ENCODE peak calls at places on chromosome 22, in eight cellular contexts. H is HCT116, U is PC-3, P is neural progenitor cell, T is SK-N-SH, K is MM.1S, E is GM23338, N is hepatocyte. S is an unnamed sample.
A peak's percentile ranks its signal among the peaks of the same experiment; 100 is the strongest.

GRCh38 chr22:31350410-31350863 is 4.3 kb upstream of the PATZ1 start:
- DNase-seq in H (no peak), U (no peak), P (peak; percentile 37), T (peak; percentile 89), K (peak; percentile 56), E (peak; percentile 69), N (peak; percentile 58), S (no peak)

GRCh38 chr22:19641254-19641982 is 72.9 kb upstream of the SEPTIN5 start:
- DNase-seq in H (peak; percentile 19), U (peak; percentile 2), P (peak; percentile 81), T (peak; percentile 3), K (peak; percentile 14), E (peak; percentile 91), N (peak; percentile 60), S (no peak)

GRCh38 chr22:20299736-20300136 is 20.1 kb downstream of the DGCR6L start:
- DNase-seq in H (no peak), U (peak; percentile 26), P (no peak), T (no peak), K (no peak), E (peak; percentile 58), N (peak; percentile 66), S (no peak)

GRCh38 chr22:42399315-42400271 is 32.6 kb downstream of the NFAM1 start:
- DNase-seq in H (no peak), U (no peak), P (peak; percentile 86), T (peak; percentile 81), K (peak; percentile 85), E (peak; percentile 54), N (peak; percentile 58), S (peak; percentile 35)

GRCh38 chr22:37334859-37335818 is 52.8 kb downstream of the CYTH4 start:
- DNase-seq in H (no peak), U (peak; percentile 44), P (peak; percentile 78), T (peak; percentile 82), K (no peak), E (peak; percentile 79), N (no peak), S (no peak)

GRCh38 chr22:19460036-19460435 is 12.5 kb upstream of the C22orf39 start:
- DNase-seq in H (no peak), U (no peak), P (no peak), T (no peak), K (no peak), E (no peak), N (no peak), S (no peak)

GRCh38 chr22:18070556-18071306 is 7.1 kb upstream of the PEX26 start:
- DNase-seq in H (no peak), U (peak; percentile 46), P (no peak), T (no peak), K (no peak), E (peak; percentile 24), N (no peak), S (peak; percentile 63)

GRCh38 chr22:35343664-35344550 is 37.0 kb upstream of the HMOX1 start:
- DNase-seq in H (no peak), U (no peak), P (no peak), T (no peak), K (no peak), E (no peak), N (no peak), S (no peak)

GRCh38 chr22:24445481-24446290 is 18.3 kb downstream of the ADORA2A start:
- DNase-seq in H (no peak), U (no peak), P (peak; percentile 67), T (peak; percentile 70), K (no peak), E (no peak), N (no peak), S (no peak)

GRCh38 chr22:46366801-46367706 is 31.5 kb downstream of the TRMU start:
- DNase-seq in H (no peak), U (no peak), P (no peak), T (no peak), K (peak; percentile 92), E (no peak), N (no peak), S (peak; percentile 77)

GRCh38 chr22:36417281-36417686 is 29.5 kb upstream of the MYH9 start:
- DNase-seq in H (no peak), U (peak; percentile 90), P (no peak), T (no peak), K (peak; percentile 92), E (peak; percentile 45), N (no peak), S (peak; percentile 45)

GRCh38 chr22:25364736-25365241 is 145.3 kb downstream of the CRYBB2 start:
- DNase-seq in H (no peak), U (no peak), P (no peak), T (no peak), K (no peak), E (no peak), N (no peak), S (no peak)

GRCh38 chr22:42428760-42429159 is 3.4 kb downstream of the NFAM1 start:
- DNase-seq in H (no peak), U (no peak), P (no peak), T (no peak), K (no peak), E (no peak), N (peak; percentile 3), S (no peak)

GRCh38 chr22:19432092-19432844 is at the start of gene MRPL40:
- DNase-seq in H (peak; percentile 85), U (peak; percentile 91), P (peak; percentile 89), T (peak; percentile 98), K (peak; percentile 96), E (peak; percentile 89), N (peak; percentile 98), S (peak; percentile 96)

GRCh38 chr22:37184380-37184755 is 3.7 kb downstream of the C1QTNF6 start:
- DNase-seq in H (no peak), U (no peak), P (no peak), T (no peak), K (no peak), E (no peak), N (no peak), S (no peak)

GRCh38 chr22:47194476-47195155 is 432.2 kb downstream of the TBC1D22A start:
- DNase-seq in H (no peak), U (no peak), P (no peak), T (peak; percentile 12), K (no peak), E (no peak), N (no peak), S (no peak)

GRCh38 chr22:36285017-36285416 is 32.1 kb downstream of the APOL1 start:
- DNase-seq in H (no peak), U (no peak), P (no peak), T (no peak), K (no peak), E (no peak), N (no peak), S (no peak)

GRCh38 chr22:32473388-32473952 is 1.1 kb upstream of the FBXO7 start:
- DNase-seq in H (peak; percentile 68), U (peak; percentile 71), P (peak; percentile 64), T (peak; percentile 61), K (peak; percentile 73), E (peak; percentile 83), N (peak; percentile 55), S (peak; percentile 69)

GRCh38 chr22:31099841-31100761 is 7.3 kb downstream of the SELENOM start:
- DNase-seq in H (no peak), U (no peak), P (no peak), T (no peak), K (no peak), E (no peak), N (no peak), S (no peak)

GRCh38 chr22:33823552-33823951 is 96.7 kb downstream of the LARGE1 start:
- DNase-seq in H (no peak), U (no peak), P (no peak), T (no peak), K (no peak), E (no peak), N (peak; percentile 17), S (no peak)

GRCh38 chr22:21448627-21449416 is 18.4 kb upstream of the TMEM191C start:
- DNase-seq in H (no peak), U (no peak), P (peak; percentile 1), T (no peak), K (no peak), E (no peak), N (no peak), S (no peak)

GRCh38 chr22:36052505-36052941 is 23.9 kb upstream of the RBFOX2 start:
- DNase-seq in H (peak; percentile 77), U (peak; percentile 81), P (no peak), T (no peak), K (peak; percentile 25), E (no peak), N (peak; percentile 57), S (peak; percentile 21)

DNA sequence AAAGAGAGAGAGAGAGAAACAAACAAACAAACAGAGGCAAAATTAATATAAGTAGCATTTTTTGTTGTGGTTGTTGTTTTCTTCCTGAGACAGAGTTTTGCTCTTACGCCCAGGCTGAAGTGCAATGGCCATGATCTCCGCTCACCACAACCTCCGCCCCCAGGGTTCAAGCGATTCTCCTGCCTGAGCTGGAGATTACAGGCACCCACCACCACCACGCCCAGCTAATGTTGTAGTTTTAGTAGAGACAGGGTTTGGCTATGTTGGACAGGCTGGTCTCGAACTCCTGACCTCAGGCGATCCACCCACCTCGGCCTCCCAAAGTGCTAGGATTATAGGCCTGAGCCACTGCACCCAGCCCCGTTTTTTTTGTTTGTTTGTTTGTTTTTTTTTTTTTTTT is 64.5 kb downstream of the MCHR1 start:
- DNase-seq in H (no peak), U (no peak), P (no peak), T (no peak), K (no peak), E (no peak), N (no peak), S (no peak)
- H2AFZ ChIP-seq in H (no peak overlapping the region), U (no peak overlapping the region), P (no peak overlapping the region), T (no peak overlapping the region), K (no peak overlapping the region), E (no peak overlapping the region), N (no peak overlapping the region), S (no peak overlapping the region)

DNA sequence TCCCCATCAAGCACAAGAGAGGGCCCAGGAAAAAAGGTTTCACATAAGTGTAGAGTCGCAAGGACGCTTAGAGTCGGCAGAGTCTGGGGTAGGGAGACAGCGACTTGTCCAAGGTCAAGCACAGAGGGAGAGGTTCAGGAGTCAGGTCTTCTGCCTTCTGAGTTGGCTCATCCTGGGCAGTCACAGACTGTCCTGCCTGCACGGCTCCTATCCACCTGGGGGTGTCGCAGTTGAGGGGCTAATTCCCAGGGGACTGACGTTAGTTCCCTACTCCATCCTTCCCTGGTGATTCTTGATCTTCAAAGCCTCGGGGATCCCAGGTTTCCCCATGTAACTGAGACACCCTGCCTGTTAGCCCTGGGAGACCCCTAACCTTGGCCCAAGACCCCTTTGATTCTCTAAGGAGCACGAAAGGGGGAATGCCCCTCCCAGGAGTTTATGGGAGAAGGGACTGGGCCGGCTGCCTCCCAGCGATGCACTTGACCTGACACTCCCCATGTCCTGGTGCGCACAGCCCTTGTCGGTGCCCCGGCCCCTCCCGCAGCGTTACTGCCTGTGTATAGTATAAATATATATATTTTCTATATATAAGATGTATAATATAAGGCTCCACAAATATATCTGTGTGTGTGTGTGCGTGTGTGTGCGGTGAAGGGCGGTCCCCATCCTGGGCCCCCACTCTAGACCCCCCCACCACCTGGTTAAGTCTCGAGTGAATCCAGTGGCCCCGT is 14.7 kb upstream of the TAB1 start:
- DNase-seq in H (no peak), U (peak; percentile 23), P (peak; percentile 71), T (peak; percentile 37), K (no peak), E (peak; percentile 87), N (peak; percentile 59), S (peak; percentile 61)
- TF ChIP-seq EZH2phosphoT487 in H (no peak), U (no peak), P (no peak), T (no peak), K (no peak), E (no peak), N (no peak), S (no peak)

GRCh38 chr22:45317551-45318167 is 7.9 kb downstream of the FAM118A start:
- DNase-seq in H (no peak), U (peak; percentile 9), P (peak; percentile 30), T (peak; percentile 70), K (no peak), E (peak; percentile 68), N (peak; percentile 36), S (no peak)
- TF ChIP-seq CTCF in H (peak; percentile 24), U (peak; percentile 30), P (peak; percentile 39), T (peak; percentile 36), K (no peak), E (peak; percentile 39), N (peak; percentile 28), S (no peak)

GRCh38 chr22:50562523-50563409 is at the start of gene SYCE3:
- DNase-seq in H (peak; percentile 89), U (peak; percentile 92), P (peak; percentile 99), T (peak; percentile 97), K (peak; percentile 96), E (peak; percentile 98), N (peak; percentile 99), S (peak; percentile 98)
- H2AFZ ChIP-seq in H (no peak within 1 kb of the TSS), U (peak within 1 kb of the TSS; percentile 88), P (peak within 1 kb of the TSS; percentile 95), T (peak within 1 kb of the TSS; percentile 97), K (peak within 1 kb of the TSS; percentile 99), E (peak within 1 kb of the TSS; percentile 97), N (peak within 1 kb of the TSS; percentile 63), S (peak within 1 kb of the TSS; percentile 46)

S was measured in OCI-LY7.